ENCODE peak calls at places on chromosomes 16 and 17, in nine cellular contexts. P is dorsolateral prefrontal cortex; E is OCI-M1; S is activated naive CD4-positive, alpha-beta T cell; I is H7; K is CD4-positive, alpha-beta T cell; Q is progenitor cell of endocrine pancreas; B is NCI-H748 treated with DMSO at 0.1 percent for 48 hours; Z is HT1080. A is an unnamed sample.

GRCh38 chr16:11571549-11571948 is 15.2 kb downstream of the LITAF start:
- DNase-seq in Q (no peak), S (no peak), Z (no peak), I (no peak), K (no peak), E (no peak), B (no peak), P (no peak), A (no peak)

GRCh38 chr16:57600952-57601580 is 27.4 kb upstream of the ADGRG1 start:
- DNase-seq in K (no peak), B (no peak), E (no peak), Q (no peak), I (no peak), S (no peak), Z (no peak), P (no peak), A (no peak)

GRCh38 chr16:75264999-75265910 is 13.8 kb upstream of the BCAR1 start:
- DNase-seq in Q (no peak), K (no peak), E (no peak), S (no peak), B (no peak), I (peak), P (peak), Z (no peak), A (no peak)

GRCh38 chr17:76529224-76529642 is 8.3 kb downstream of the CYGB start:
- DNase-seq in Q (no peak), P (no peak), E (no peak), S (no peak), K (no peak), Z (peak), I (no peak), B (no peak), A (peak)

GRCh38 chr16:48041861-48042435 is 113.8 kb downstream of the ABCC12 start:
- DNase-seq in K (no peak), Q (peak), S (no peak), B (no peak), I (peak), P (no peak), E (no peak), Z (peak), A (no peak)

GRCh38 chr16:11627822-11628457 is 40.3 kb upstream of the SNN start:
- DNase-seq in E (peak), Z (peak), Q (no peak), P (no peak), K (no peak), I (peak), B (no peak), S (no peak), A (peak)

GRCh38 chr16:56997264-56997663 is 7.9 kb downstream of the NLRC5 start:
- DNase-seq in I (no peak), E (no peak), K (no peak), P (no peak), B (no peak), S (no peak), Q (no peak), Z (no peak), A (no peak)

GRCh38 chr16:27315333-27316037 is 1.7 kb downstream of the IL4R start:
- DNase-seq in Q (no peak), P (no peak), B (no peak), S (no peak), I (peak), Z (peak), K (peak), E (peak), A (peak)

GRCh38 chr17:17439971-17440843 is 36.6 kb upstream of the MED9 start:
- DNase-seq in P (no peak), Z (peak), S (peak), I (peak), E (peak), B (peak), K (peak), Q (peak), A (peak)

GRCh38 chr17:12089809-12090384 is 69.2 kb downstream of the MAP2K4 start:
- DNase-seq in B (peak), K (no peak), P (no peak), E (peak), S (no peak), I (no peak), Q (no peak), Z (peak), A (peak)

GRCh38 chr17:19647697-19648474 is 665 bp upstream of the ALDH3A2 start:
- DNase-seq in Z (peak), P (peak), E (peak), Q (peak), B (peak), I (peak), S (no peak), K (peak), A (peak)

GRCh38 chr17:72119280-72119962 is 1.4 kb upstream of the SOX9 start:
- DNase-seq in K (no peak), Z (no peak), Q (no peak), E (no peak), B (peak), I (no peak), P (no peak), S (no peak), A (no peak)

GRCh38 chr17:31310877-31311276 is 3.0 kb downstream of the EVI2B start:
- DNase-seq in I (no peak), K (no peak), B (no peak), Q (no peak), S (no peak), E (peak), P (no peak), Z (no peak), A (no peak)

GRCh38 chr17:8630227-8630801 is at the start of gene MYH10:
- DNase-seq in S (no peak), Z (no peak), I (peak), B (no peak), K (no peak), E (no peak), P (no peak), Q (no peak), A (no peak)

GRCh38 chr16:53320992-53321391 is 113.3 kb upstream of the RBL2 start:
- DNase-seq in Z (no peak), K (no peak), E (no peak), P (no peak), B (no peak), S (no peak), Q (no peak), I (no peak), A (no peak)

GRCh38 chr16:2016407-2016922 is 3.1 kb upstream of the NPW start:
- DNase-seq in S (no peak), I (peak), Q (no peak), B (no peak), Z (no peak), P (no peak), E (peak), K (no peak), A (no peak)

GRCh38 chr16:50634947-50635346 is 46.2 kb downstream of the SNX20 start:
- DNase-seq in I (no peak), S (no peak), Z (no peak), E (no peak), K (no peak), Q (no peak), P (no peak), B (no peak), A (no peak)

GRCh38 chr16:77414752-77415231 is 20.0 kb downstream of the ADAMTS18 start:
- DNase-seq in I (no peak), Q (no peak), P (no peak), K (no peak), E (no peak), S (no peak), Z (peak), B (peak), A (no peak)

GRCh38 chr17:4772235-4772613 is 538 bp downstream of the TM4SF5 start:
- DNase-seq in Q (no peak), P (no peak), B (no peak), E (no peak), S (no peak), I (peak), Z (no peak), K (no peak), A (no peak)

GRCh38 chr16:22327446-22327775 is 30.2 kb downstream of the POLR3E start:
- DNase-seq in P (no peak), E (no peak), B (no peak), Z (no peak), K (no peak), I (no peak), S (no peak), Q (no peak), A (no peak)

GRCh38 chr17:34171245-34171818 is 83.8 kb upstream of the CCL2 start:
- DNase-seq in P (no peak), Q (peak), I (peak), S (no peak), Z (peak), B (peak), K (peak), E (peak), A (peak)

GRCh38 chr16:17273142-17273561 is 197.6 kb downstream of the XYLT1 start:
- DNase-seq in Z (peak), E (peak), B (no peak), K (no peak), I (no peak), Q (no peak), S (no peak), P (no peak), A (peak)

GRCh38 chr17:82881900-82882714 is 42.3 kb upstream of the ZNF750 start:
- DNase-seq in P (no peak), S (no peak), I (no peak), Q (no peak), B (no peak), Z (no peak), K (no peak), E (no peak), A (no peak)

GRCh38 chr16:56247018-56247417 is 55.7 kb downstream of the GNAO1 start:
- DNase-seq in E (no peak), I (no peak), Q (no peak), S (no peak), K (no peak), B (no peak), Z (no peak), P (no peak), A (no peak)

GRCh38 chr17:78278139-78278741 is 46.8 kb downstream of the TMEM235 start:
- DNase-seq in K (no peak), I (peak), B (no peak), E (no peak), Q (no peak), S (no peak), Z (no peak), P (no peak), A (no peak)

GRCh38 chr17:81052199-81052997 is 17.4 kb downstream of the BAIAP2 start:
- DNase-seq in S (no peak), Z (no peak), B (no peak), K (no peak), E (no peak), Q (no peak), P (no peak), I (no peak), A (no peak)

GRCh38 chr17:82922646-82923045 is 82.8 kb upstream of the ZNF750 start:
- DNase-seq in S (no peak), B (no peak), K (no peak), Z (no peak), P (peak), Q (no peak), E (no peak), I (no peak), A (no peak)

GRCh38 chr17:44390250-44390649 is 801 bp upstream of the ITGA2B start:
- DNase-seq in Q (no peak), B (no peak), I (no peak), S (no peak), E (no peak), Z (no peak), P (no peak), K (no peak), A (no peak)

GRCh38 chr16:17828012-17828411 is 357.3 kb upstream of the XYLT1 start:
- DNase-seq in B (no peak), P (no peak), Q (no peak), K (no peak), I (no peak), Z (peak), E (peak), S (no peak), A (no peak)

GRCh38 chr17:39651908-39652634 is 13.1 kb upstream of the TCAP start:
- DNase-seq in S (no peak), Q (no peak), B (no peak), Z (no peak), P (no peak), I (no peak), K (no peak), E (no peak), A (no peak)

GRCh38 chr16:18059577-18059976 is 277.0 kb downstream of the NPIPA8 start:
- DNase-seq in S (no peak), P (no peak), Q (no peak), E (no peak), B (no peak), Z (no peak), I (no peak), K (no peak), A (no peak)

GRCh38 chr16:81601008-81601428 is 156.4 kb downstream of the CMIP start:
- DNase-seq in Z (peak), K (no peak), P (no peak), B (no peak), Q (no peak), I (no peak), E (no peak), S (no peak), A (no peak)